ENCODE peak calls at places on chromosomes 1 and 21, in seven cellular contexts. One of them, this sample, is unnamed.

GRCh38 chr1:171801395-171801990 is 20.0 kb downstream of the METTL13 start:
- DNase-seq in endodermal cell: peak; percentile 77
- DNase-seq in GM23248: peak; percentile 67
- DNase-seq in esophagus muscularis mucosa: no peak
- DNase-seq in astrocyte: peak; percentile 10
- DNase-seq in PC-9: no peak
- DNase-seq in ovary: no peak
- DNase-seq in this sample: peak; percentile 23

GRCh38 chr1:230424440-230425251 is 1.5 kb downstream of the PGBD5 start:
- DNase-seq in endodermal cell: peak; percentile 84
- DNase-seq in GM23248: peak; percentile 4
- DNase-seq in esophagus muscularis mucosa: peak; percentile 79
- DNase-seq in astrocyte: no peak
- DNase-seq in PC-9: no peak
- DNase-seq in ovary: no peak
- DNase-seq in this sample: no peak

GRCh38 chr1:244858357-244858756 is 6.0 kb downstream of the HNRNPU start:
- DNase-seq in endodermal cell: no peak
- DNase-seq in GM23248: no peak
- DNase-seq in esophagus muscularis mucosa: no peak
- DNase-seq in astrocyte: no peak
- DNase-seq in PC-9: no peak
- DNase-seq in ovary: no peak
- DNase-seq in this sample: no peak

GRCh38 chr21:45317401-45318145 is 29.9 kb upstream of the POFUT2 start:
- DNase-seq in endodermal cell: peak; percentile 64
- DNase-seq in GM23248: peak; percentile 87
- DNase-seq in esophagus muscularis mucosa: no peak
- DNase-seq in astrocyte: peak; percentile 86
- DNase-seq in PC-9: no peak
- DNase-seq in ovary: peak; percentile 25
- DNase-seq in this sample: no peak

GRCh38 chr1:219460561-219461511 is 152.1 kb downstream of the ZC3H11B start:
- DNase-seq in endodermal cell: no peak
- DNase-seq in GM23248: peak; percentile 76
- DNase-seq in esophagus muscularis mucosa: no peak
- DNase-seq in astrocyte: peak; percentile 9
- DNase-seq in PC-9: no peak
- DNase-seq in ovary: no peak
- DNase-seq in this sample: peak; percentile 37

GRCh38 chr21:33035147-33035546 is 9.4 kb downstream of the OLIG2 start:
- DNase-seq in endodermal cell: no peak
- DNase-seq in GM23248: no peak
- DNase-seq in esophagus muscularis mucosa: no peak
- DNase-seq in astrocyte: no peak
- DNase-seq in PC-9: no peak
- DNase-seq in ovary: no peak
- DNase-seq in this sample: no peak

GRCh38 chr1:54335396-54336056 is 70.7 kb downstream of the SSBP3 start:
- DNase-seq in endodermal cell: peak; percentile 72
- DNase-seq in GM23248: peak; percentile 96
- DNase-seq in esophagus muscularis mucosa: peak; percentile 94
- DNase-seq in astrocyte: peak; percentile 90
- DNase-seq in PC-9: no peak
- DNase-seq in ovary: peak; percentile 73
- DNase-seq in this sample: peak; percentile 81

GRCh38 chr1:234716907-234717375 is 107.0 kb upstream of the IRF2BP2 start:
- DNase-seq in endodermal cell: no peak
- DNase-seq in GM23248: no peak
- DNase-seq in esophagus muscularis mucosa: no peak
- DNase-seq in astrocyte: no peak
- DNase-seq in PC-9: no peak
- DNase-seq in ovary: no peak
- DNase-seq in this sample: no peak

GRCh38 chr1:239719642-239720258 is 333.4 kb downstream of the CHRM3 start:
- DNase-seq in endodermal cell: no peak
- DNase-seq in GM23248: no peak
- DNase-seq in esophagus muscularis mucosa: no peak
- DNase-seq in astrocyte: no peak
- DNase-seq in PC-9: no peak
- DNase-seq in ovary: no peak
- DNase-seq in this sample: no peak

GRCh38 chr1:57329001-57329400 is 94.9 kb downstream of the DAB1 start:
- DNase-seq in endodermal cell: no peak
- DNase-seq in GM23248: no peak
- DNase-seq in esophagus muscularis mucosa: no peak
- DNase-seq in astrocyte: no peak
- DNase-seq in PC-9: no peak
- DNase-seq in ovary: no peak
- DNase-seq in this sample: no peak

GRCh38 chr1:221040716-221041275 is 161.6 kb downstream of the HLX start:
- DNase-seq in endodermal cell: no peak
- DNase-seq in GM23248: no peak
- DNase-seq in esophagus muscularis mucosa: no peak
- DNase-seq in astrocyte: no peak
- DNase-seq in PC-9: no peak
- DNase-seq in ovary: no peak
- DNase-seq in this sample: no peak

GRCh38 chr1:162217674-162218073 is 148.2 kb downstream of the NOS1AP start:
- DNase-seq in endodermal cell: no peak
- DNase-seq in GM23248: peak; percentile 12
- DNase-seq in esophagus muscularis mucosa: no peak
- DNase-seq in astrocyte: no peak
- DNase-seq in PC-9: no peak
- DNase-seq in ovary: no peak
- DNase-seq in this sample: no peak

GRCh38 chr1:209641216-209642181 is 10.7 kb downstream of the LAMB3 start:
- DNase-seq in endodermal cell: no peak
- DNase-seq in GM23248: no peak
- DNase-seq in esophagus muscularis mucosa: no peak
- DNase-seq in astrocyte: no peak
- DNase-seq in PC-9: no peak
- DNase-seq in ovary: peak; percentile 85
- DNase-seq in this sample: no peak

GRCh38 chr1:239112092-239112491 is 274.3 kb upstream of the CHRM3 start:
- DNase-seq in endodermal cell: no peak
- DNase-seq in GM23248: no peak
- DNase-seq in esophagus muscularis mucosa: no peak
- DNase-seq in astrocyte: no peak
- DNase-seq in PC-9: no peak
- DNase-seq in ovary: no peak
- DNase-seq in this sample: no peak

GRCh38 chr1:218473527-218473926 is 128.4 kb downstream of the TGFB2 start:
- DNase-seq in endodermal cell: no peak
- DNase-seq in GM23248: no peak
- DNase-seq in esophagus muscularis mucosa: no peak
- DNase-seq in astrocyte: peak; percentile 77
- DNase-seq in PC-9: no peak
- DNase-seq in ovary: no peak
- DNase-seq in this sample: no peak

GRCh38 chr1:37415611-37416244 is 58.7 kb upstream of the ZC3H12A start:
- DNase-seq in endodermal cell: no peak
- DNase-seq in GM23248: no peak
- DNase-seq in esophagus muscularis mucosa: no peak
- DNase-seq in astrocyte: no peak
- DNase-seq in PC-9: no peak
- DNase-seq in ovary: no peak
- DNase-seq in this sample: no peak

GRCh38 chr21:33254766-33255165 is 11.4 kb upstream of the IL10RB start:
- DNase-seq in endodermal cell: peak; percentile 19
- DNase-seq in GM23248: no peak
- DNase-seq in esophagus muscularis mucosa: no peak
- DNase-seq in astrocyte: no peak
- DNase-seq in PC-9: no peak
- DNase-seq in ovary: no peak
- DNase-seq in this sample: no peak

GRCh38 chr21:28267449-28267848 is 725.2 kb downstream of the LTN1 start:
- DNase-seq in endodermal cell: no peak
- DNase-seq in GM23248: no peak
- DNase-seq in esophagus muscularis mucosa: no peak
- DNase-seq in astrocyte: no peak
- DNase-seq in PC-9: no peak
- DNase-seq in ovary: no peak
- DNase-seq in this sample: no peak

GRCh38 chr1:11429935-11430334 is 49.0 kb upstream of the DISP3 start:
- DNase-seq in endodermal cell: no peak
- DNase-seq in GM23248: no peak
- DNase-seq in esophagus muscularis mucosa: no peak
- DNase-seq in astrocyte: no peak
- DNase-seq in PC-9: no peak
- DNase-seq in ovary: no peak
- DNase-seq in this sample: no peak

GRCh38 chr1:27886744-27887143 is 14.4 kb downstream of the THEMIS2 start:
- DNase-seq in endodermal cell: no peak
- DNase-seq in GM23248: no peak
- DNase-seq in esophagus muscularis mucosa: no peak
- DNase-seq in astrocyte: no peak
- DNase-seq in PC-9: no peak
- DNase-seq in ovary: no peak
- DNase-seq in this sample: no peak
- H3K4me1 ChIP-seq in endodermal cell: no peaks in the 10 kb centered on the region
- H3K4me1 ChIP-seq in GM23248: no peaks in the 10 kb centered on the region
- H3K4me1 ChIP-seq in esophagus muscularis mucosa: no peaks in the 10 kb centered on the region
- H3K4me1 ChIP-seq in astrocyte: no peaks in the 10 kb centered on the region
- H3K4me1 ChIP-seq in PC-9: no peaks in the 10 kb centered on the region
- H3K4me1 ChIP-seq in ovary: no peaks in the 10 kb centered on the region
- H3K4me1 ChIP-seq in this sample: no peaks in the 10 kb centered on the region

DNA sequence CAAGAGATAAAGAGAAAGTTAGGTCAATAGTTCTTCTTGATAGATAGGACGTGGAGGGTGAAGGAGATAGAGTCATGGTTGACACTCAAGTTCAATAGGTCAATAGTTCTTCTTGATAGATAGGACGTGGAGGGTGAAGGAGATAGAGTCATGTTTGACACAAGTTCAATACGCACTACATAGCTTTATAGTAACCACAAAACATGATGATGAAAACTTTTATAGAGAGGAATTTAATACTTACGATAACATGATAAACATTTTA is 5.8 kb upstream of the DDX59 start:
- DNase-seq in endodermal cell: no peak
- DNase-seq in GM23248: no peak
- DNase-seq in esophagus muscularis mucosa: no peak
- DNase-seq in astrocyte: no peak
- DNase-seq in PC-9: no peak
- DNase-seq in ovary: no peak
- DNase-seq in this sample: no peak
- H3K4me1 ChIP-seq in endodermal cell: no peaks in the 10 kb centered on the region
- H3K4me1 ChIP-seq in GM23248: peaks cover 18% of the 10 kb centered on the region
- H3K4me1 ChIP-seq in esophagus muscularis mucosa: peaks cover 3% of the 10 kb centered on the region
- H3K4me1 ChIP-seq in astrocyte: no peaks in the 10 kb centered on the region
- H3K4me1 ChIP-seq in PC-9: peaks cover 10% of the 10 kb centered on the region
- H3K4me1 ChIP-seq in ovary: no peaks in the 10 kb centered on the region
- H3K4me1 ChIP-seq in this sample: peaks cover 36% of the 10 kb centered on the region

DNA sequence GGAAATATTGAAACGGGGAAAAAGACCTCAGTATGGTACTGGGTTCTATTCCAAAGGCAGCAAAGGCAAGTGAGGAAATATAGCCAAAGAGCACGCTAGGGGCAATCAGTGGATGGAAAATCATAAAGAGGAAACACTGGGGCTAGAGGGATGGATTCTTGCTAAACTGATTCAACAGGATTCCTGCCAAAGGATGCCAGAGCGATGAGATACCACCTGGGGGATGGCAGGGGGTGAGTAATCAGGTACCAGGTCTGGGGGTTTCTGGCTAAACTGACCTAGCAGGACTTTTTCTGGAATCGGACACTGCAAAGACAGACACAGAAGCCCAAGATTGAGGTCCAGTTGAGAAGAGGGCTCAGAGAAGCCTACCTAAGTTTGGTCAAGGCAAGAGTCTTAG is 6.7 kb downstream of the CHI3L2 start:
- DNase-seq in endodermal cell: no peak
- DNase-seq in GM23248: peak; percentile 45
- DNase-seq in esophagus muscularis mucosa: no peak
- DNase-seq in astrocyte: peak; percentile 52
- DNase-seq in PC-9: peak; percentile 40
- DNase-seq in ovary: no peak
- DNase-seq in this sample: no peak
- H3K4me1 ChIP-seq in endodermal cell: peaks cover 3% of the 10 kb centered on the region
- H3K4me1 ChIP-seq in GM23248: peaks cover 16% of the 10 kb centered on the region
- H3K4me1 ChIP-seq in esophagus muscularis mucosa: no peaks in the 10 kb centered on the region
- H3K4me1 ChIP-seq in astrocyte: peaks cover 10% of the 10 kb centered on the region
- H3K4me1 ChIP-seq in PC-9: peaks cover 44% of the 10 kb centered on the region
- H3K4me1 ChIP-seq in ovary: no peaks in the 10 kb centered on the region
- H3K4me1 ChIP-seq in this sample: peaks cover 21% of the 10 kb centered on the region

GRCh38 chr1:31745898-31746668 is 18.1 kb downstream of the ADGRB2 start:
- DNase-seq in endodermal cell: no peak
- DNase-seq in GM23248: no peak
- DNase-seq in esophagus muscularis mucosa: no peak
- DNase-seq in astrocyte: no peak
- DNase-seq in PC-9: no peak
- DNase-seq in ovary: no peak
- DNase-seq in this sample: no peak

GRCh38 chr1:31742462-31743212 is 21.5 kb downstream of the ADGRB2 start:
- DNase-seq in endodermal cell: peak; percentile 76
- DNase-seq in GM23248: no peak
- DNase-seq in esophagus muscularis mucosa: no peak
- DNase-seq in astrocyte: no peak
- DNase-seq in PC-9: no peak
- DNase-seq in ovary: no peak
- DNase-seq in this sample: no peak

GRCh38 chr1:31746687-31747086 is 17.5 kb downstream of the ADGRB2 start:
- DNase-seq in endodermal cell: no peak
- DNase-seq in GM23248: no peak
- DNase-seq in esophagus muscularis mucosa: no peak
- DNase-seq in astrocyte: no peak
- DNase-seq in PC-9: no peak
- DNase-seq in ovary: no peak
- DNase-seq in this sample: no peak

GRCh38 chr1:31745071-31745897 is 18.9 kb downstream of the ADGRB2 start:
- DNase-seq in endodermal cell: peak; percentile 94
- DNase-seq in GM23248: peak; percentile 80
- DNase-seq in esophagus muscularis mucosa: no peak
- DNase-seq in astrocyte: no peak
- DNase-seq in PC-9: peak; percentile 68
- DNase-seq in ovary: peak; percentile 75
- DNase-seq in this sample: peak; percentile 42

DNA sequence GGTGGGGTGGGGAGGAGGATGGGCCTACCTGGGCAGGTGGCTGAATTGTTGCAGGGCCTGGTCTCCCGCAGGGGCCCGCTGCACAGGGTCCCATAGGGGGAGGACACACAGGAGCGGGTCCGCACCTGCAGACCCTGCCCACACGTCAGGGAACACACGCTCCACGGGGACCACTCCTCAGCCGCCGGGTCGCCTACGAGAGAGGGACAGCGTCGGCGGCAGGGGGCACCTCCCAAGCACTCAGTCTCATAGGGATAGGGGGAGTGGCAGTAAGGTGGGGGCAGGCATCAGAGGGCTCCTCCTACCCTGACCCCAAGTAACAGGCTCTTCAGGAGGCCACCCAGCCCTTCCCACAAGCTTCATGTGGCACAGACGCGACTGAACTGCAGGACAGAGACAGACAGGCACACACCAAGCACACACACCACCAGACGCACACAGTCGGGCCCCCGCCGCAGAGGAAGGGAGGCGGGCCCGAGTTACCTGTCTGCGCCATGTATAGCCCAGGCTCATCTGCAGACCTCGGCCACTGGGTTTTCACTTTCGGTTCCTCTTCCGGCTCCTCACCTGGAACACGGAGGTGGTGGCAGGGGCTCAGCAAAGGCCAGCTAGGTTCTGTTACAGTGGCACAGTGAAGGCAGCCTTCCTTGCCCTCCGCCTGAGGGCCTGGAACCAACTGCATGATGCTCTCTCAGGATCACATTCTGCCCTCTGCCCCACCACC is 19.8 kb downstream of the ADGRB2 start:
- DNase-seq in endodermal cell: no peak
- DNase-seq in GM23248: no peak
- DNase-seq in esophagus muscularis mucosa: no peak
- DNase-seq in astrocyte: no peak
- DNase-seq in PC-9: no peak
- DNase-seq in ovary: no peak
- DNase-seq in this sample: no peak
- H3K4me1 ChIP-seq in endodermal cell: peaks cover 5% of the 10 kb centered on the region
- H3K4me1 ChIP-seq in GM23248: peaks cover 5% of the 10 kb centered on the region
- H3K4me1 ChIP-seq in esophagus muscularis mucosa: peaks cover 12% of the 10 kb centered on the region
- H3K4me1 ChIP-seq in astrocyte: peaks cover 12% of the 10 kb centered on the region
- H3K4me1 ChIP-seq in PC-9: no peaks in the 10 kb centered on the region
- H3K4me1 ChIP-seq in ovary: no peaks in the 10 kb centered on the region
- H3K4me1 ChIP-seq in this sample: peaks cover 4% of the 10 kb centered on the region

This sample was measured in foreskin keratinocyte.